ENCODE peak calls at places on chromosomes 6 and 20, in four cellular contexts. M is HFFc6, K is fibroblast of mammary gland, V is Peyer's patch. Y is an unnamed sample.

GRCh38 chr6:138572200-138572875 is 73.0 kb upstream of the NHSL1 start:
- DNase-seq in M (peak), V (peak), K (peak), Y (no peak)

GRCh38 chr6:20840675-20841074 is 306.4 kb downstream of the CDKAL1 start:
- DNase-seq in M (peak), K (peak), V (no peak), Y (no peak)

GRCh38 chr6:50471041-50471440 is 242.3 kb upstream of the TFAP2D start:
- DNase-seq in K (no peak), M (no peak), V (no peak), Y (no peak)

GRCh38 chr6:135738646-135739045 is 112.9 kb upstream of the PDE7B start:
- DNase-seq in M (no peak), K (no peak), V (no peak), Y (no peak)

GRCh38 chr6:54135665-54136370 is 24.6 kb downstream of the MLIP start:
- DNase-seq in M (no peak), V (no peak), K (peak), Y (no peak)

GRCh38 chr6:169213814-169214520 is 39.7 kb downstream of the THBS2 start:
- DNase-seq in M (no peak), V (no peak), K (no peak), Y (no peak)

GRCh38 chr6:19964115-19964514 is 126.9 kb downstream of the ID4 start:
- DNase-seq in V (no peak), K (no peak), M (no peak), Y (no peak)

GRCh38 chr20:3000852-3001523 is 42.4 kb upstream of the GNRH2 start:
- DNase-seq in M (peak), V (no peak), K (peak), Y (peak)

GRCh38 chr20:24999568-24999967 is 7.0 kb upstream of the APMAP start:
- DNase-seq in M (no peak), K (no peak), V (no peak), Y (no peak)

GRCh38 chr6:47153066-47153755 is 111.1 kb upstream of the ADGRF1 start:
- DNase-seq in M (peak), K (peak), V (no peak), Y (no peak)

GRCh38 chr20:47577271-47577670 is 75.6 kb downstream of the NCOA3 start:
- DNase-seq in K (no peak), M (no peak), V (no peak), Y (no peak)

GRCh38 chr20:63858393-63859165 is 2.7 kb upstream of the ABHD16B start:
- DNase-seq in K (peak), V (no peak), M (peak), Y (peak)

GRCh38 chr20:3364323-3365013 is 43.0 kb downstream of the DNAAF9 start:
- DNase-seq in V (no peak), K (no peak), M (no peak), Y (no peak)

GRCh38 chr6:20770776-20771175 is 236.5 kb downstream of the CDKAL1 start:
- DNase-seq in M (no peak), V (no peak), K (peak), Y (no peak)

GRCh38 chr6:134519456-134519855 is 201.5 kb upstream of the SGK1 start:
- DNase-seq in K (no peak), M (no peak), V (peak), Y (no peak)

GRCh38 chr6:63635165-63635562 is 438 bp upstream of the PHF3 start:
- DNase-seq in K (no peak), V (no peak), M (no peak), Y (no peak)

GRCh38 chr6:53888931-53889330 is 94.1 kb downstream of the LRRC1 start:
- DNase-seq in M (peak), V (no peak), K (peak), Y (no peak)

GRCh38 chr6:48032156-48032555 is 78.8 kb downstream of the PTCHD4 start:
- DNase-seq in K (peak), V (no peak), M (peak), Y (no peak)

GRCh38 chr6:14450133-14451040 is 332.8 kb downstream of the CD83 start:
- DNase-seq in K (no peak), M (no peak), V (no peak), Y (no peak)

GRCh38 chr6:109897561-109898080 is 80.5 kb upstream of the GPR6 start:
- DNase-seq in K (no peak), M (no peak), V (no peak), Y (no peak)

GRCh38 chr20:37362821-37363220 is 16.9 kb downstream of the SRC start:
- DNase-seq in M (no peak), V (peak), K (no peak), Y (no peak)

GRCh38 chr6:151387175-151387574 is 4.2 kb downstream of the ZBTB2 start:
- DNase-seq in V (no peak), K (no peak), M (no peak), Y (no peak)

GRCh38 chr6:56400273-56400672 is 152.9 kb upstream of the COL21A1 start:
- DNase-seq in V (no peak), M (no peak), K (no peak), Y (no peak)

GRCh38 chr6:115610646-115611045 is 450.0 kb downstream of the FRK start:
- DNase-seq in K (no peak), M (no peak), V (no peak), Y (no peak)

GRCh38 chr6:1190361-1190760 is 121.5 kb upstream of the FOXQ1 start:
- DNase-seq in K (peak), V (no peak), M (peak), Y (no peak)

GRCh38 chr20:11544029-11544678 is 373.5 kb upstream of the BTBD3 start:
- DNase-seq in K (peak), M (peak), V (no peak), Y (peak)

GRCh38 chr20:63422653-63423052 is 49.8 kb downstream of the KCNQ2 start:
- DNase-seq in V (no peak), M (no peak), K (no peak), Y (no peak)

GRCh38 chr6:28580484-28580883 is 54.8 kb downstream of the GPX5 start:
- DNase-seq in K (peak), V (no peak), M (no peak), Y (no peak)
- TF ChIP-seq CTCF in K (peak), V (no peak), M (peak), Y (peak)

GRCh38 chr20:41853803-41854202 is 235.6 kb upstream of the CHD6 start:
- DNase-seq in V (no peak), K (no peak), M (no peak), Y (no peak)

GRCh38 chr20:41848180-41848579 is 230.0 kb upstream of the CHD6 start:
- DNase-seq in M (no peak), K (no peak), V (no peak), Y (no peak)
- TF ChIP-seq CTCF in M (peak), K (no peak), V (no peak), Y (no peak)

GRCh38 chr20:61123286-61123685 is 128.8 kb upstream of the CDH4 start:
- DNase-seq in M (no peak), K (no peak), V (no peak), Y (no peak)

GRCh38 chr20:61121661-61122060 is 130.4 kb upstream of the CDH4 start:
- DNase-seq in V (no peak), K (no peak), M (no peak), Y (no peak)

GRCh38 chr20:61119263-61119662 is 132.8 kb upstream of the CDH4 start:
- DNase-seq in V (no peak), K (no peak), M (no peak), Y (no peak)

GRCh38 chr20:61118429-61119224 is 133.4 kb upstream of the CDH4 start:
- DNase-seq in K (peak), V (no peak), M (peak), Y (no peak)

DNA sequence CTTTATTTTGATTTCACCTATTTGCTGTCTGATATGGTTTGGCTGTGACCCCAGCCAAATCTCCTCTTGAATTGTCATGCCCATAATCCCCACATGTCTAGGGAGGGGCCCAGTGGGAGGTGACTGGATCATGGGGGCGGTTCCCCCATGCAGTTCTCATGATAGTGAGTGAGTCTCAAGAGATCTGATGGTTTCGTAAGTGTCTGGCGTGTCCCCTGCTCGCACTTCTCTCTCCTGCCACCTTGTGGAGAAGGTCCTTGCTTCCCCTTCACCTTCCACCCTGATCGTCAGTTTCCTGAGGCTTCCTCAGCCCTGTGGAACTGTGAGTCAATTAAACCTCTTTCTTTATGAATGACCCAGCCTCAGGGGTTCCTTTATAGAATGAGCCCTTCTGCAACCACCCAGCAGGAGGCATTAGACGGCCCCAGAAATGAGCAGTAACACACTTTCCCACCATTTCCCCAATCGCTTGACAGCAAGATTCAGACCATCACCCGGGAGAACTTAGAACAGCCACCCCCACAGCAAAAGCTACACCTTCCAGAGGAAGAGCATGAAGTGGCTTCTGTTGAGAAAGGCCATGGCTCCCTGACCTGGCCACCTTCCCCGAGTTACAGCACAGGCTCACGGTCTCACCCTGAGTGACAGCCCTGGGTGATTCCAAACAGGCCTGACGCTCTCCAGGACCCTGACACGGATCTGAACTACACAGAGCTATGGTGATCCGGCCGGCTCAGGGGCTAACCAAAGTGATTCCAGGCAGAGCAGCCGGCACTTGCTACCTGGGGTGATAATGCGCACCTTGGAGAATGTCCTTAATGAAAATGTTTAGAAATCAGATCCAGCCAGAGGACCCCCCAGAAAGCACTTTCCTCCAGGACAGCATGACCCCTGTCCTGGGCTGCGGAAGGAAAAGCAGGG is 131.2 kb upstream of the CDH4 start:
- DNase-seq in K (peak), V (no peak), M (peak), Y (no peak)
- TF ChIP-seq CTCF in K (peak), V (peak), M (peak), Y (no peak)

GRCh38 chr20:40565681-40566040 is 123.4 kb downstream of the MAFB start:
- DNase-seq in M (no peak), V (no peak), K (no peak), Y (no peak)
- TF ChIP-seq CTCF in M (no peak), V (no peak), K (no peak), Y (no peak)

DNA sequence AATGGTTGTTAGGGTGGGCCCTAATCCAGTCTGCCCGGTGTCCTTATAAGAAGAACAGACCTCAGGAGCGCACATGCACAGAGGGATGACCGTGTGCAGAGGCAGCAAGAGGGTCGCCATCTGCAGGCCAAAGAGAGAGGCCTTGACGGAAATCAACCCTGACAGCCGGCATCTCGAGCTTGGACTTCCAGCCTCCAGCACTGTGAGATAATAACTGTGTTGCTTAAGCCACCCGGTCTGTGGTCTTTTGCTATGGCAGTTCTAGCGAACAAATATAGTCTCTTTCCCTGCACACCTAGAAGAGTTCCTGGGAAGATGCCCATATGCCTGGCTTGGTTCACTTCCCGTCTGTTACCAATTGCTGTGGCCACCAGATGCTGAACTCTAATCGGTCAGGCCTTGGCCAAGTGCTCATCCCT is 35.3 kb upstream of the PTGIS start:
- DNase-seq in K (peak), V (no peak), M (peak), Y (no peak)
- TF ChIP-seq CTCF in K (peak), V (peak), M (peak), Y (peak)

GRCh38 chr6:27472617-27473400 is at the start of gene ZNF184:
- DNase-seq in M (peak), K (peak), V (peak), Y (peak)

GRCh38 chr6:27471365-27472115 is 1.4 kb downstream of the ZNF184 start:
- DNase-seq in K (no peak), V (no peak), M (no peak), Y (no peak)

GRCh38 chr6:27470023-27470422 is 2.9 kb downstream of the ZNF184 start:
- DNase-seq in M (no peak), V (no peak), K (no peak), Y (no peak)

GRCh38 chr6:27474172-27474465 is 1.2 kb upstream of the ZNF184 start:
- DNase-seq in K (no peak), V (no peak), M (no peak), Y (no peak)

DNA sequence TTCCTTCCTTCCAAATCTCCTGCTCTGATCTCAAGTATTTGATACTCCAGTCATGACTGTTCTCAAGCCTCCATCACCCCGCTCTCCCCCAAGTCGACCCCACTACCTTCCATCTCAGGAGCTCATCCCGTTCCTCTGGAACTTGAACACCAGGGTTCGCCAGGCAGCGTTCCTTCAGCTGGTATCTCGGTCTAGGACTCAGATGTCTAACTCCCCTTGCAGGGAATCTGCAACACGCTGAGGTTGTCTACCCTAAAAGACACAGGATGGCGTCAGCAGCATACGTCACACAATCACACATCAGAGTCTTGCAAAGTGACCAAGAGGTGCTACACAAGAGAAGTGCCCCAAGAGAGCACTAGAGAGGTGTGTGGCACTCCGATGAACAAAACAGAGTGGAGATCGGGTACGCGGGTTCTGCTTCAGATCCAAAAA is 706 bp downstream of the ZNF184 start:
- DNase-seq in M (peak), K (peak), V (peak), Y (peak)
- TF ChIP-seq CTCF in M (no peak), K (no peak), V (no peak), Y (no peak)

GRCh38 chr6:79589701-79590100 is 41.4 kb upstream of the SH3BGRL2 start:
- DNase-seq in K (no peak), M (no peak), V (no peak), Y (no peak)

GRCh38 chr6:79584332-79584731 is 46.8 kb upstream of the SH3BGRL2 start:
- DNase-seq in K (no peak), M (no peak), V (no peak), Y (no peak)

DNA sequence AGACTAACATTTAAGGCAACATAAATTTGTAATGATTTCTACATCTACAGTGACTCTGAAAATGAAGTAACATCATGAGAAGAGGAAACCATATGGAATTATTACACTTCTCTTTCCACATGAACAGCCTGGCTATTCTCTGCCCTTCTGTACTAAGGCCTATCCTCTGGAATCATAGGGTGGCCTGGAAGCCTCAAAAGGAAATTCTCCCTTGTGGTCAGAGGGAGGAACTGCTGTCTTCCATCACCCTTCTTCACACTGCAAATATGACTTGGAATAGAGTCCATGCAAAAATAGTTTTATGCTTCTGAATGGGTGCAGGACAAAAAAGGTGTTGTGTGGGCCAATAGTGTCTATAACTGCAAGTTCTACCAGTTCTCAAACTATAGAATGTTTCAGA is 44.6 kb upstream of the SH3BGRL2 start:
- DNase-seq in M (peak), K (peak), V (no peak), Y (no peak)
- TF ChIP-seq CTCF in M (peak), K (peak), V (peak), Y (no peak)

Y was measured in GM13977.